ENCODE peak calls at places on chromosomes 2 and 18, in five cellular contexts. One of them, this sample, is unnamed.

GRCh38 chr2:121358291-121358690 is 73.3 kb upstream of the TFCP2L1 start:
- DNase-seq in MV-4-11: no peak
- DNase-seq in brain microvascular endothelial cell: no peak
- DNase-seq in thyroid gland: peak; percentile 79
- DNase-seq in skeletal muscle cell: no peak
- DNase-seq in this sample: no peak

GRCh38 chr18:25099838-25100393 is 252.1 kb downstream of the ZNF521 start:
- DNase-seq in MV-4-11: no peak
- DNase-seq in brain microvascular endothelial cell: peak; percentile 69
- DNase-seq in thyroid gland: no peak
- DNase-seq in skeletal muscle cell: peak; percentile 32
- DNase-seq in this sample: no peak

GRCh38 chr2:42846026-42846425 is 53.6 kb upstream of the HAAO start:
- DNase-seq in MV-4-11: no peak
- DNase-seq in brain microvascular endothelial cell: no peak
- DNase-seq in thyroid gland: no peak
- DNase-seq in skeletal muscle cell: no peak
- DNase-seq in this sample: no peak

GRCh38 chr2:42054657-42055430 is 7.0 kb downstream of the PKDCC start:
- DNase-seq in MV-4-11: no peak
- DNase-seq in brain microvascular endothelial cell: no peak
- DNase-seq in thyroid gland: no peak
- DNase-seq in skeletal muscle cell: no peak
- DNase-seq in this sample: no peak

GRCh38 chr18:62510744-62511143 is 12.1 kb upstream of the ZCCHC2 start:
- DNase-seq in MV-4-11: no peak
- DNase-seq in brain microvascular endothelial cell: no peak
- DNase-seq in thyroid gland: no peak
- DNase-seq in skeletal muscle cell: no peak
- DNase-seq in this sample: no peak

GRCh38 chr2:71786291-71787107 is 333.1 kb downstream of the DYSF start:
- DNase-seq in MV-4-11: no peak
- DNase-seq in brain microvascular endothelial cell: no peak
- DNase-seq in thyroid gland: no peak
- DNase-seq in skeletal muscle cell: no peak
- DNase-seq in this sample: no peak

GRCh38 chr2:152497481-152498052 is 162.6 kb downstream of the FMNL2 start:
- DNase-seq in MV-4-11: peak; percentile 22
- DNase-seq in brain microvascular endothelial cell: peak; percentile 81
- DNase-seq in thyroid gland: peak; percentile 70
- DNase-seq in skeletal muscle cell: no peak
- DNase-seq in this sample: no peak

GRCh38 chr2:164542584-164543021 is 78.7 kb downstream of the GRB14 start:
- DNase-seq in MV-4-11: no peak
- DNase-seq in brain microvascular endothelial cell: peak; percentile 76
- DNase-seq in thyroid gland: no peak
- DNase-seq in skeletal muscle cell: peak; percentile 76
- DNase-seq in this sample: no peak

GRCh38 chr2:156325671-156326385 is 6.7 kb downstream of the NR4A2 start:
- DNase-seq in MV-4-11: no peak
- DNase-seq in brain microvascular endothelial cell: no peak
- DNase-seq in thyroid gland: no peak
- DNase-seq in skeletal muscle cell: no peak
- DNase-seq in this sample: no peak

GRCh38 chr2:20632446-20632990 is 18.4 kb downstream of the HS1BP3 start:
- DNase-seq in MV-4-11: no peak
- DNase-seq in brain microvascular endothelial cell: no peak
- DNase-seq in thyroid gland: no peak
- DNase-seq in skeletal muscle cell: no peak
- DNase-seq in this sample: no peak

GRCh38 chr2:178947006-178947405 is 102.9 kb downstream of the CCDC141 start:
- DNase-seq in MV-4-11: no peak
- DNase-seq in brain microvascular endothelial cell: no peak
- DNase-seq in thyroid gland: no peak
- DNase-seq in skeletal muscle cell: no peak
- DNase-seq in this sample: no peak

GRCh38 chr2:167869200-167869599 is 378.2 kb downstream of the STK39 start:
- DNase-seq in MV-4-11: no peak
- DNase-seq in brain microvascular endothelial cell: no peak
- DNase-seq in thyroid gland: no peak
- DNase-seq in skeletal muscle cell: no peak
- DNase-seq in this sample: no peak

GRCh38 chr2:101577173-101577572 is 102.3 kb upstream of the RFX8 start:
- DNase-seq in MV-4-11: no peak
- DNase-seq in brain microvascular endothelial cell: no peak
- DNase-seq in thyroid gland: no peak
- DNase-seq in skeletal muscle cell: no peak
- DNase-seq in this sample: no peak

GRCh38 chr18:24368749-24369148 is 28.9 kb downstream of the OSBPL1A start:
- DNase-seq in MV-4-11: no peak
- DNase-seq in brain microvascular endothelial cell: no peak
- DNase-seq in thyroid gland: no peak
- DNase-seq in skeletal muscle cell: no peak
- DNase-seq in this sample: no peak

GRCh38 chr2:138028538-138028937 is 64.3 kb downstream of the HNMT start:
- DNase-seq in MV-4-11: peak; percentile 90
- DNase-seq in brain microvascular endothelial cell: no peak
- DNase-seq in thyroid gland: no peak
- DNase-seq in skeletal muscle cell: no peak
- DNase-seq in this sample: no peak

GRCh38 chr2:44616616-44617266 is 255.0 kb downstream of the CAMKMT start:
- DNase-seq in MV-4-11: peak; percentile 71
- DNase-seq in brain microvascular endothelial cell: no peak
- DNase-seq in thyroid gland: no peak
- DNase-seq in skeletal muscle cell: no peak
- DNase-seq in this sample: no peak

GRCh38 chr18:22228930-22229329 is 59.5 kb downstream of the GATA6 start:
- DNase-seq in MV-4-11: no peak
- DNase-seq in brain microvascular endothelial cell: peak; percentile 50
- DNase-seq in thyroid gland: no peak
- DNase-seq in skeletal muscle cell: no peak
- DNase-seq in this sample: no peak

GRCh38 chr2:109185801-109186570 is 57.0 kb downstream of the SH3RF3 start:
- DNase-seq in MV-4-11: no peak
- DNase-seq in brain microvascular endothelial cell: no peak
- DNase-seq in thyroid gland: no peak
- DNase-seq in skeletal muscle cell: no peak
- DNase-seq in this sample: no peak

GRCh38 chr2:233367606-233368005 is 13.3 kb downstream of the DGKD start:
- DNase-seq in MV-4-11: peak; percentile 37
- DNase-seq in brain microvascular endothelial cell: no peak
- DNase-seq in thyroid gland: no peak
- DNase-seq in skeletal muscle cell: no peak
- DNase-seq in this sample: no peak

GRCh38 chr2:21411796-21412195 is 288.0 kb downstream of the TDRD15 start:
- DNase-seq in MV-4-11: no peak
- DNase-seq in brain microvascular endothelial cell: no peak
- DNase-seq in thyroid gland: no peak
- DNase-seq in skeletal muscle cell: no peak
- DNase-seq in this sample: no peak

GRCh38 chr2:86790134-86790827 is 432 bp downstream of the CD8A start:
- DNase-seq in MV-4-11: no peak
- DNase-seq in brain microvascular endothelial cell: no peak
- DNase-seq in thyroid gland: peak; percentile 44
- DNase-seq in skeletal muscle cell: no peak
- DNase-seq in this sample: no peak